ENCODE peak calls at places on chromosomes 16 and 17, in seven cellular contexts. D is ovary, W is heart left ventricle, Y is left ventricle myocardium inferior, I is kidney epithelial cell, U is K562, L is cardiac muscle cell. M is an unnamed sample.

GRCh38 chr16:56279914-56280313 is 88.6 kb downstream of the GNAO1 start:
- DNase-seq in U (no peak), L (no peak), W (no peak), I (no peak), D (no peak), Y (no peak), M (no peak)

GRCh38 chr17:49913226-49914095 is 55.5 kb upstream of the DLX4 start:
- DNase-seq in U (peak), I (peak), D (no peak), Y (no peak), W (no peak), L (peak), M (no peak)

GRCh38 chr17:80943346-80944145 is 48.1 kb upstream of the CHMP6 start:
- DNase-seq in D (no peak), W (peak), U (no peak), L (no peak), Y (no peak), I (no peak), M (no peak)

GRCh38 chr17:15941781-15942180 is 3.1 kb upstream of the ADORA2B start:
- DNase-seq in I (no peak), W (no peak), U (no peak), L (no peak), D (no peak), Y (no peak), M (no peak)

GRCh38 chr17:8072339-8072726 is 15.2 kb downstream of the ALOX12B start:
- DNase-seq in Y (no peak), W (no peak), L (no peak), I (no peak), U (no peak), D (no peak), M (peak)

GRCh38 chr16:27847030-27847550 is 216.4 kb downstream of the GSG1L start:
- DNase-seq in Y (no peak), U (no peak), I (no peak), D (no peak), L (peak), W (no peak), M (no peak)

GRCh38 chr16:56357291-56357764 is 68.0 kb downstream of the AMFR start:
- DNase-seq in L (peak), U (no peak), I (no peak), D (no peak), W (no peak), Y (peak), M (no peak)

GRCh38 chr17:78316867-78317816 is 42.7 kb downstream of the SOCS3 start:
- DNase-seq in Y (no peak), L (peak), I (no peak), W (no peak), D (peak), U (peak), M (peak)

GRCh38 chr16:23256440-23256839 is 45.7 kb upstream of the SCNN1B start:
- DNase-seq in U (no peak), D (no peak), Y (no peak), I (no peak), W (no peak), L (no peak), M (no peak)

GRCh38 chr17:66985338-66985737 is 20.8 kb downstream of the CACNG4 start:
- DNase-seq in Y (no peak), L (no peak), U (no peak), I (no peak), W (no peak), D (no peak), M (no peak)

GRCh38 chr17:58336456-58337094 is 8.0 kb upstream of the TSPOAP1 start:
- DNase-seq in I (no peak), Y (no peak), L (peak), U (no peak), D (no peak), W (no peak), M (no peak)

GRCh38 chr16:4244254-4244812 is 2.5 kb upstream of the SRL start:
- DNase-seq in W (no peak), D (no peak), Y (no peak), U (peak), I (no peak), L (peak), M (no peak)

GRCh38 chr17:45050680-45051059 is 762 bp downstream of the DCAKD start:
- DNase-seq in L (peak), Y (no peak), I (no peak), W (no peak), U (peak), D (no peak), M (no peak)

GRCh38 chr17:38328620-38329019 is 15.1 kb downstream of the GPR179 start:
- DNase-seq in I (no peak), Y (no peak), U (no peak), W (no peak), L (no peak), D (no peak), M (no peak)

GRCh38 chr16:12531937-12532336 is 271.8 kb downstream of the CPPED1 start:
- DNase-seq in I (no peak), D (no peak), Y (no peak), U (no peak), L (no peak), W (no peak), M (no peak)

GRCh38 chr16:4682084-4682581 is 11.2 kb upstream of the NUDT16L1 start:
- DNase-seq in Y (no peak), I (no peak), W (no peak), L (no peak), U (no peak), D (no peak), M (peak)

GRCh38 chr17:44970136-44970737 is 2.1 kb upstream of the C1QL1 start:
- DNase-seq in L (peak), D (no peak), W (peak), I (no peak), U (no peak), Y (peak), M (peak)

GRCh38 chr17:82492647-82493516 is 26.6 kb upstream of the FOXK2 start:
- DNase-seq in W (no peak), Y (no peak), L (peak), D (no peak), I (no peak), U (no peak), M (no peak)

GRCh38 chr16:16120382-16121184 is 102.7 kb downstream of the ABCC6 start:
- DNase-seq in D (no peak), I (no peak), W (peak), U (peak), L (peak), Y (peak), M (no peak)

GRCh38 chr17:31394544-31394943 is 3.1 kb downstream of the RAB11FIP4 start:
- DNase-seq in W (peak), I (peak), Y (peak), U (peak), D (peak), L (peak), M (peak)

GRCh38 chr17:62807812-62808575 is at the start of gene MARCHF10:
- DNase-seq in D (peak), L (no peak), I (no peak), W (no peak), Y (no peak), U (peak), M (peak)

GRCh38 chr17:10205549-10206185 is 7.3 kb upstream of the GAS7 start:
- DNase-seq in W (no peak), L (no peak), Y (no peak), D (no peak), U (no peak), I (no peak), M (no peak)

DNA sequence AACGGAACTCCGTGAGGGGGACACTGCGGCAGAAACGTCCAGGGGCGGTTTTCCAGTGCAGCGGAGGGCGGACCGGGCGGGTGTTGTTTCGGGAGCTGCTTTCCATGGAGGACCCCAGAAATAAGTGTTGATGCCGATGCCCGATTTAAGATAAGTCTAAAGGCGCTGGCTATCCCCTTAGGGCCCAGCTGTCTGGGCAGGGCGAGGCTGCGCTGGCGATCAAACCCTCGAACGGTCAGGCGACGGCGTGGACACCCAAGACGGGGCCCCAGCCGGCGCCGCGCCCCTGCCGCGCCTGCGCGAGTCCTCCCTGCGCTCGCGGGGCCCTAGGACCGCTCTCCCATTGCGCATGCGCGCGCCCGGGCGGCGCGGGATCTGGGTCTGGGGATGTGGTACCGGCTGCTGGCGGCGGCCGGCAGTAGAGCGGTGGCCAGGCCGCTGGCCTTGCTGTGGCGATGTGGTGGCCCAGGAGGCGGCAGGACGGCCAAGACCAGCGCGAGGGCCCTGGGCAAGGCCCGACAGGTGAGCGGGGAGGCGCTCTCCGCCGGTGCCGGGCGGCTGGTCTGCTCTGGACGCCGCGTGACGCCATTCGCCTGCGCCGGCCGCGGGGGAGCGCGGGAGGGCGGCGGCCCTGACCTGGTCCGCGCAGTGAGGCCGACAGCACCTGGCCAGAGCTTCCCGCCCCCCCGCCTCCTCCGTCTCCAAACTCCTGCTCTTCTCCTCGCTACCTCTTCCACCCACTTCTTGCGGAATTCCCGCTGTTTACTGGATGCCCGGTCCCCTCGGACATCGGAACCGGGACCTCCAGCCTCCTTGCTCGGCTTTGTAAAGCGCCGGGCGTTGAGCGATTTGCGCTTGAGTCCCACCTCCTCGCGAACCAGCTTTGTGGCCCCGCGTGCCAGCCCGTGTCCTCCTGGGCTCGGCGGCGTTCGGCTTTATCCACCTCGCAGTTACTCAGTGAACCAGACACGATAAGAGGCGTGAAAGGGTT is 24.0 kb downstream of the DEF8 start:
- DNase-seq in Y (peak), D (peak), U (peak), L (peak), W (peak), I (no peak), M (peak)
- TF ChIP-seq CTCF in Y (no peak), D (no peak), U (no peak), L (no peak), W (peak), I (no peak), M (no peak)

GRCh38 chr16:80640316-80640715 is 99.5 kb downstream of the DYNLRB2 start:
- DNase-seq in L (no peak), I (no peak), D (no peak), Y (no peak), U (no peak), W (no peak), M (no peak)

GRCh38 chr16:80637621-80638020 is 96.8 kb downstream of the DYNLRB2 start:
- DNase-seq in I (no peak), L (no peak), W (no peak), Y (no peak), U (no peak), D (no peak), M (no peak)

DNA sequence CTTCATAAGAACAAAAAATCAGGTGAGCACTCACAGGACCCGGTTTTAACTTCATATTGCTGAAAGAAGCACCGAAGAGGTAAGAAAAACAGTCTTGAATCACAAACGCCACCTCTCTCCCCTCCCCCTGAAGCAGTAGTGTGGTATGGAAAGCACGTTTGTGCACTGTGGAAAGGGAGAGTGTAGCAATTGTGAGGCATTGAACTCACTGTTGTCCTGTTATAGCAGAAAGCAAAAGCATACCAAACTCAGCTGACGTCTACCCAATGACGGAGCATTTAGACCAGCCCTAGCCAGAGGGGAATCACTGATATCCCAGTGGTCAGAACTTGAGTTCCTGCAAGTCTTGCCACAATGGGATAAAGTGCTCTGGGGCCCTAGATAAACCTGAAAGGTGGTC is 98.8 kb downstream of the DYNLRB2 start:
- DNase-seq in L (no peak), D (no peak), Y (no peak), W (no peak), U (no peak), I (no peak), M (no peak)
- TF ChIP-seq CTCF in L (no peak), D (no peak), Y (no peak), W (no peak), U (no peak), I (no peak), M (no peak)

DNA sequence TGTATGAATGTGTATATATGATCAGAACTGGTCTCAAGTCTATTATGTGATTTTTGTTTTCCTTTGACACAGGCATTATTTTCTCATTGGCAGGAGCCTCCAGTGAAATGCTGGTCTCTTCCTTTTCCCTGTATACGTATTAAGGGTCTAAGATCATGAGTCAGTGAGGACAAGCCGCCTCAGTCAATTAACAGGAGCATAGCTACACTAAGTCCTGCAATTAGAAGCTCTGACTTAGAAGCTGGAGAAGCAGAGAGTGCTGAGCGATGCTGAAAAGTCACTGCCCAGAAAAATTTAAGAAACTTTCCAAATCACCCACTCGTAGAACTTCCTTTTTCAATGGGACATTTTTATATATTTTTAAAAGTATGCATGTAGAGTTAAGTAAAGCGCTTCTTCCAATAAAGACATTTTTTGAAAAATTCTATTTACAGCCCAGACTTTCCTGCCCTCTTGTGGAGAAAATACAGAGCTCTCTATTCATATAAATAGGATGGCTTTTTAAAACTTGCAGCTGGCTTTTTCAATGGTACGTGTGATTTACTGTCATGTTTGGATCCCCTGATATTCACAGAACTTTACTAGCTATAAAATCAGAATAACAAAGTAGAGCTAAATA is 70.1 kb upstream of the PSMD7 start:
- DNase-seq in Y (no peak), U (no peak), L (peak), D (no peak), W (no peak), I (no peak), M (no peak)
- TF ChIP-seq CTCF in Y (peak), U (peak), L (peak), D (no peak), W (peak), I (peak), M (peak)

DNA sequence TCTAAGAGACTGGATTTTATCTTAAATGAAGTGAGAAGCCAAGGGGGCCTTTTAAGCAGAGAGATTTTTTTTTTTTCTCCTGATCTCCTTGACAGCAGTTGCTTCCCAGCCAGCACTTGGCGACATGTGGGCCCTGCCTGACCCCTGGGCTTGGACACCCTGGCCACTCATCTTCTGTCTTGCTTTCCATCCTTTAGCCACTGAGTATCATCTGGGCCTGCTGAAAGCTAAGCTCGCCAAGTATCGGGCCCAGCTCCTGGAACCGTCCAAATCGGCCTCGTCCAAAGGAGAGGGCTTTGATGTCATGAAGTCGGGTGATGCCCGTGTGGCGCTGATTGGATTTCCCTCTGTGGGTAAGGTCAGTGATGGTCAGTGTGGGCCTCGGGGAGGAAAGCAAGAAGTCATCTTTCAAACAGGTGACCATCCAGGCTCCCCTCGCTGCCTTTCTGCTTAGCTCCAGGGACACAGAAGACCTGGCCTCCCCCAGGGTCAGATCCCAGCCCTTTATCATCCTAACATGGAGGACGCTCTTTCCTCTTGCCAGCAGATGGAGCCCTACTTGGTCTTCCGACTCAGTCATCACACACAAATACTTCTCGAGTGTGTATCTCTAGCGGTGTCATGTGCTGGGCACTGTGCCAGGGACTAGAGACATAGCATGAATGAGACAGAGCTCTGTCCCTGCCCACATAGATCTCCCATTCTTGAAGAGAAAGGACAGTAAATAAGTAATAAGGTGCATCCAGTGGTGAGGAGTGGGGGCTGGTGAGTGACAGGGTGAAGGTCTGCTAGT is 6.1 kb downstream of the DRG2 start:
- DNase-seq in I (no peak), Y (peak), W (peak), U (peak), L (peak), D (no peak), M (no peak)
- TF ChIP-seq CTCF in I (peak), Y (peak), W (no peak), U (peak), L (peak), D (no peak), M (peak)